ENCODE peak calls at places on chromosomes 6 and 20, in six cellular contexts. One of them, this sample, is unnamed.

GRCh38 chr6:136464874-136465273 is 85.3 kb downstream of the MAP7 start:
- DNase-seq in GM04503: no peak
- DNase-seq in colonic mucosa: no peak
- DNase-seq in stimulated activated CD4-positive, alpha-beta T cell treated with anti-CD3 and anti-CD28 coated beads, TNF-alpha, amount 100 ng/mL, for 48 hours: no peak
- DNase-seq in NCI-H460: no peak
- DNase-seq in HTR-8/SVneo: no peak
- DNase-seq in this sample: no peak

GRCh38 chr6:43278524-43279078 is 19.5 kb upstream of the SLC22A7 start:
- DNase-seq in GM04503: peak
- DNase-seq in colonic mucosa: peak
- DNase-seq in stimulated activated CD4-positive, alpha-beta T cell treated with anti-CD3 and anti-CD28 coated beads, TNF-alpha, amount 100 ng/mL, for 48 hours: no peak
- DNase-seq in NCI-H460: no peak
- DNase-seq in HTR-8/SVneo: peak
- DNase-seq in this sample: no peak

GRCh38 chr6:89348372-89348771 is 4.2 kb downstream of the UBE2J1 start:
- DNase-seq in GM04503: no peak
- DNase-seq in colonic mucosa: no peak
- DNase-seq in stimulated activated CD4-positive, alpha-beta T cell treated with anti-CD3 and anti-CD28 coated beads, TNF-alpha, amount 100 ng/mL, for 48 hours: no peak
- DNase-seq in NCI-H460: no peak
- DNase-seq in HTR-8/SVneo: no peak
- DNase-seq in this sample: no peak

GRCh38 chr6:164856138-164856537 is 453.3 kb downstream of the C6orf118 start:
- DNase-seq in GM04503: no peak
- DNase-seq in colonic mucosa: no peak
- DNase-seq in stimulated activated CD4-positive, alpha-beta T cell treated with anti-CD3 and anti-CD28 coated beads, TNF-alpha, amount 100 ng/mL, for 48 hours: no peak
- DNase-seq in NCI-H460: no peak
- DNase-seq in HTR-8/SVneo: no peak
- DNase-seq in this sample: no peak

GRCh38 chr6:32529697-32530429 is at the start of gene HLA-DRB5:
- DNase-seq in GM04503: no peak
- DNase-seq in colonic mucosa: no peak
- DNase-seq in stimulated activated CD4-positive, alpha-beta T cell treated with anti-CD3 and anti-CD28 coated beads, TNF-alpha, amount 100 ng/mL, for 48 hours: peak
- DNase-seq in NCI-H460: no peak
- DNase-seq in HTR-8/SVneo: no peak
- DNase-seq in this sample: no peak

GRCh38 chr6:107820571-107821261 is 3.4 kb downstream of the SCML4 start:
- DNase-seq in GM04503: no peak
- DNase-seq in colonic mucosa: no peak
- DNase-seq in stimulated activated CD4-positive, alpha-beta T cell treated with anti-CD3 and anti-CD28 coated beads, TNF-alpha, amount 100 ng/mL, for 48 hours: no peak
- DNase-seq in NCI-H460: no peak
- DNase-seq in HTR-8/SVneo: no peak
- DNase-seq in this sample: no peak

GRCh38 chr6:98828210-98828798 is 6.1 kb upstream of the POU3F2 start:
- DNase-seq in GM04503: no peak
- DNase-seq in colonic mucosa: no peak
- DNase-seq in stimulated activated CD4-positive, alpha-beta T cell treated with anti-CD3 and anti-CD28 coated beads, TNF-alpha, amount 100 ng/mL, for 48 hours: no peak
- DNase-seq in NCI-H460: no peak
- DNase-seq in HTR-8/SVneo: no peak
- DNase-seq in this sample: no peak

GRCh38 chr20:14861028-14861699 is 523.8 kb upstream of the FLRT3 start:
- DNase-seq in GM04503: no peak
- DNase-seq in colonic mucosa: no peak
- DNase-seq in stimulated activated CD4-positive, alpha-beta T cell treated with anti-CD3 and anti-CD28 coated beads, TNF-alpha, amount 100 ng/mL, for 48 hours: no peak
- DNase-seq in NCI-H460: no peak
- DNase-seq in HTR-8/SVneo: no peak
- DNase-seq in this sample: no peak

GRCh38 chr6:44179072-44179536 is 20.5 kb downstream of the CAPN11 start:
- DNase-seq in GM04503: no peak
- DNase-seq in colonic mucosa: no peak
- DNase-seq in stimulated activated CD4-positive, alpha-beta T cell treated with anti-CD3 and anti-CD28 coated beads, TNF-alpha, amount 100 ng/mL, for 48 hours: no peak
- DNase-seq in NCI-H460: no peak
- DNase-seq in HTR-8/SVneo: no peak
- DNase-seq in this sample: no peak

GRCh38 chr6:135141182-135141581 is 39.9 kb upstream of the MYB start:
- DNase-seq in GM04503: no peak
- DNase-seq in colonic mucosa: no peak
- DNase-seq in stimulated activated CD4-positive, alpha-beta T cell treated with anti-CD3 and anti-CD28 coated beads, TNF-alpha, amount 100 ng/mL, for 48 hours: no peak
- DNase-seq in NCI-H460: no peak
- DNase-seq in HTR-8/SVneo: no peak
- DNase-seq in this sample: no peak

This sample was measured in iPS-NIHi11.